ENCODE peak calls at places on chromosomes 2 and 18, in seven cellular contexts. One of them, this sample, is unnamed. For H3K27me3 and H3K36me3, the result is how much of the 10 kb centered on the place peaks cover.

GRCh38 chr2:25853038-25853638 is 25.1 kb downstream of the ASXL2 start:
- DNase-seq in neural progenitor cell: no peak
- DNase-seq in sigmoid colon: no peak
- DNase-seq in PC-3: no peak
- DNase-seq in thoracic aorta: no peak
- DNase-seq in body of pancreas: no peak
- DNase-seq in cardiac muscle cell: no peak
- DNase-seq in this sample: no peak

GRCh38 chr2:36770542-36771287 is 74.2 kb downstream of the VIT start:
- DNase-seq in neural progenitor cell: peak
- DNase-seq in sigmoid colon: no peak
- DNase-seq in PC-3: peak
- DNase-seq in thoracic aorta: no peak
- DNase-seq in body of pancreas: peak
- DNase-seq in cardiac muscle cell: peak
- DNase-seq in this sample: peak

GRCh38 chr2:43790118-43790517 is 16.3 kb downstream of the DYNC2LI1 start:
- DNase-seq in neural progenitor cell: no peak
- DNase-seq in sigmoid colon: no peak
- DNase-seq in PC-3: no peak
- DNase-seq in thoracic aorta: no peak
- DNase-seq in body of pancreas: no peak
- DNase-seq in cardiac muscle cell: peak
- DNase-seq in this sample: no peak

GRCh38 chr2:179703702-179704101 is 157.7 kb downstream of the ZNF385B start:
- DNase-seq in neural progenitor cell: no peak
- DNase-seq in sigmoid colon: no peak
- DNase-seq in PC-3: no peak
- DNase-seq in thoracic aorta: no peak
- DNase-seq in body of pancreas: no peak
- DNase-seq in cardiac muscle cell: no peak
- DNase-seq in this sample: no peak

GRCh38 chr2:26720322-26721166 is 28.0 kb downstream of the KCNK3 start:
- DNase-seq in neural progenitor cell: no peak
- DNase-seq in sigmoid colon: peak
- DNase-seq in PC-3: peak
- DNase-seq in thoracic aorta: peak
- DNase-seq in body of pancreas: peak
- DNase-seq in cardiac muscle cell: peak
- DNase-seq in this sample: peak

GRCh38 chr2:128026422-128027277 is 1.2 kb downstream of the SAP130 start:
- DNase-seq in neural progenitor cell: no peak
- DNase-seq in sigmoid colon: no peak
- DNase-seq in PC-3: peak
- DNase-seq in thoracic aorta: peak
- DNase-seq in body of pancreas: no peak
- DNase-seq in cardiac muscle cell: peak
- DNase-seq in this sample: no peak

GRCh38 chr18:36392888-36393287 is 95.4 kb downstream of the FHOD3 start:
- DNase-seq in neural progenitor cell: no peak
- DNase-seq in sigmoid colon: no peak
- DNase-seq in PC-3: no peak
- DNase-seq in thoracic aorta: no peak
- DNase-seq in body of pancreas: no peak
- DNase-seq in cardiac muscle cell: no peak
- DNase-seq in this sample: no peak

GRCh38 chr18:13914170-13914569 is 1.2 kb downstream of the MC2R start:
- DNase-seq in neural progenitor cell: no peak
- DNase-seq in sigmoid colon: no peak
- DNase-seq in PC-3: no peak
- DNase-seq in thoracic aorta: no peak
- DNase-seq in body of pancreas: no peak
- DNase-seq in cardiac muscle cell: no peak
- DNase-seq in this sample: no peak

GRCh38 chr2:203928849-203929248 is 7.7 kb upstream of the ICOS start:
- DNase-seq in neural progenitor cell: no peak
- DNase-seq in sigmoid colon: no peak
- DNase-seq in PC-3: peak
- DNase-seq in thoracic aorta: no peak
- DNase-seq in body of pancreas: no peak
- DNase-seq in cardiac muscle cell: peak
- DNase-seq in this sample: no peak

GRCh38 chr2:62785810-62786593 is 80.5 kb downstream of the EHBP1 start:
- DNase-seq in neural progenitor cell: no peak
- DNase-seq in sigmoid colon: no peak
- DNase-seq in PC-3: no peak
- DNase-seq in thoracic aorta: no peak
- DNase-seq in body of pancreas: no peak
- DNase-seq in cardiac muscle cell: peak
- DNase-seq in this sample: no peak

GRCh38 chr2:228653884-228654283 is 472.4 kb upstream of the SPHKAP start:
- DNase-seq in neural progenitor cell: no peak
- DNase-seq in sigmoid colon: no peak
- DNase-seq in PC-3: no peak
- DNase-seq in thoracic aorta: no peak
- DNase-seq in body of pancreas: no peak
- DNase-seq in cardiac muscle cell: no peak
- DNase-seq in this sample: no peak

GRCh38 chr2:135245055-135245454 is 193.0 kb downstream of the RAB3GAP1 start:
- DNase-seq in neural progenitor cell: no peak
- DNase-seq in sigmoid colon: no peak
- DNase-seq in PC-3: peak
- DNase-seq in thoracic aorta: no peak
- DNase-seq in body of pancreas: no peak
- DNase-seq in cardiac muscle cell: peak
- DNase-seq in this sample: no peak

GRCh38 chr2:36988008-36988407 is 21.7 kb upstream of the STRN start:
- DNase-seq in neural progenitor cell: no peak
- DNase-seq in sigmoid colon: no peak
- DNase-seq in PC-3: no peak
- DNase-seq in thoracic aorta: no peak
- DNase-seq in body of pancreas: no peak
- DNase-seq in cardiac muscle cell: no peak
- DNase-seq in this sample: no peak

GRCh38 chr2:144032566-144032965 is 487.4 kb downstream of the ZEB2 start:
- DNase-seq in neural progenitor cell: no peak
- DNase-seq in sigmoid colon: no peak
- DNase-seq in PC-3: no peak
- DNase-seq in thoracic aorta: no peak
- DNase-seq in body of pancreas: no peak
- DNase-seq in cardiac muscle cell: peak
- DNase-seq in this sample: no peak

GRCh38 chr18:64244571-64244970 is 95.7 kb upstream of the LINC00305 start:
- DNase-seq in neural progenitor cell: peak
- DNase-seq in sigmoid colon: no peak
- DNase-seq in PC-3: peak
- DNase-seq in thoracic aorta: no peak
- DNase-seq in body of pancreas: no peak
- DNase-seq in cardiac muscle cell: no peak
- DNase-seq in this sample: peak

GRCh38 chr2:85712261-85712660 is 18.1 kb downstream of the GNLY start:
- DNase-seq in neural progenitor cell: no peak
- DNase-seq in sigmoid colon: no peak
- DNase-seq in PC-3: no peak
- DNase-seq in thoracic aorta: no peak
- DNase-seq in body of pancreas: no peak
- DNase-seq in cardiac muscle cell: no peak
- DNase-seq in this sample: peak

GRCh38 chr18:32378705-32379104 is 92.0 kb downstream of the GAREM1 start:
- DNase-seq in neural progenitor cell: no peak
- DNase-seq in sigmoid colon: no peak
- DNase-seq in PC-3: peak
- DNase-seq in thoracic aorta: no peak
- DNase-seq in body of pancreas: peak
- DNase-seq in cardiac muscle cell: peak
- DNase-seq in this sample: no peak

GRCh38 chr2:54676656-54677055 is 46.8 kb upstream of the EML6 start:
- DNase-seq in neural progenitor cell: no peak
- DNase-seq in sigmoid colon: no peak
- DNase-seq in PC-3: no peak
- DNase-seq in thoracic aorta: no peak
- DNase-seq in body of pancreas: no peak
- DNase-seq in cardiac muscle cell: no peak
- DNase-seq in this sample: no peak

GRCh38 chr2:73981081-73981968 is 3.4 kb upstream of the TET3 start:
- DNase-seq in neural progenitor cell: peak
- DNase-seq in sigmoid colon: peak
- DNase-seq in PC-3: peak
- DNase-seq in thoracic aorta: no peak
- DNase-seq in body of pancreas: peak
- DNase-seq in cardiac muscle cell: no peak
- DNase-seq in this sample: peak

GRCh38 chr2:1708476-1709334 is 35.6 kb downstream of the PXDN start:
- DNase-seq in neural progenitor cell: no peak
- DNase-seq in sigmoid colon: peak
- DNase-seq in PC-3: peak
- DNase-seq in thoracic aorta: no peak
- DNase-seq in body of pancreas: no peak
- DNase-seq in cardiac muscle cell: peak
- DNase-seq in this sample: peak

GRCh38 chr2:71938108-71938507 is 209.6 kb downstream of the CYP26B1 start:
- DNase-seq in neural progenitor cell: no peak
- DNase-seq in sigmoid colon: no peak
- DNase-seq in PC-3: no peak
- DNase-seq in thoracic aorta: no peak
- DNase-seq in body of pancreas: no peak
- DNase-seq in cardiac muscle cell: no peak
- DNase-seq in this sample: peak

GRCh38 chr18:79487198-79488165 is 91.8 kb downstream of the NFATC1 start:
- DNase-seq in neural progenitor cell: no peak
- DNase-seq in sigmoid colon: peak
- DNase-seq in PC-3: no peak
- DNase-seq in thoracic aorta: no peak
- DNase-seq in body of pancreas: no peak
- DNase-seq in cardiac muscle cell: no peak
- DNase-seq in this sample: peak
- H3K4me3 ChIP-seq in neural progenitor cell: no peak
- H3K4me3 ChIP-seq in sigmoid colon: no peak
- H3K4me3 ChIP-seq in PC-3: no peak
- H3K4me3 ChIP-seq in thoracic aorta: no peak
- H3K4me3 ChIP-seq in body of pancreas: no peak
- H3K4me3 ChIP-seq in cardiac muscle cell: no peak
- H3K4me3 ChIP-seq in this sample: no peak

GRCh38 chr18:10444314-10445006 is 10.0 kb upstream of the APCDD1 start:
- DNase-seq in neural progenitor cell: no peak
- DNase-seq in sigmoid colon: no peak
- DNase-seq in PC-3: no peak
- DNase-seq in thoracic aorta: no peak
- DNase-seq in body of pancreas: no peak
- DNase-seq in cardiac muscle cell: no peak
- DNase-seq in this sample: no peak
- H3K27me3 ChIP-seq in neural progenitor cell: under half
- H3K27me3 ChIP-seq in sigmoid colon: half or more
- H3K27me3 ChIP-seq in PC-3: half or more
- H3K27me3 ChIP-seq in thoracic aorta: under half
- H3K27me3 ChIP-seq in body of pancreas: under half
- H3K27me3 ChIP-seq in cardiac muscle cell: under half
- H3K27me3 ChIP-seq in this sample: under half

GRCh38 chr2:189791338-189792042 is 7.2 kb downstream of the PMS1 start:
- DNase-seq in neural progenitor cell: no peak
- DNase-seq in sigmoid colon: no peak
- DNase-seq in PC-3: no peak
- DNase-seq in thoracic aorta: no peak
- DNase-seq in body of pancreas: no peak
- DNase-seq in cardiac muscle cell: no peak
- DNase-seq in this sample: no peak
- H3K36me3 ChIP-seq in neural progenitor cell: under half
- H3K36me3 ChIP-seq in sigmoid colon: under half
- H3K36me3 ChIP-seq in PC-3: under half
- H3K36me3 ChIP-seq in thoracic aorta: under half
- H3K36me3 ChIP-seq in body of pancreas: under half
- H3K36me3 ChIP-seq in cardiac muscle cell: under half
- H3K36me3 ChIP-seq in this sample: under half

DNA sequence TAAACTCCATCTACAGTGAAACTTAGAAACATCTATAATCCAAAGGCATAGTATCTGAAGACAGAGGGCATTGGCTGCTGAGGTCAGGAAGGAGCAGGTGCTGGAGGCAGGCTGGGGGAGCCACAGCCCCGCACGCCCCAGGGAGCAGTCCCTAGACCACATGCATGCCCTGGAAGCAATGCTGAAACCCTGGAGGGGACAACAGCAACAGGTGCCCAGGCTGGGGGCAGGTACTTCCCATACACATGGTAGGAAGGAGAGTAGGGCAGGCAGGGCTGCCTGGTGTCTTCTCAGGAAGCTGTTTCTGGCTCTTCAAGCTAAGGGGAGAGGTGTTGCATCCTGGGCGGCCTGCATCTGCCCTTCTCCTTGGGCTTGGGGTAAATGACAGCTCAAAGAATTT is 14.9 kb downstream of the EIPR1 start:
- DNase-seq in neural progenitor cell: no peak
- DNase-seq in sigmoid colon: no peak
- DNase-seq in PC-3: no peak
- DNase-seq in thoracic aorta: no peak
- DNase-seq in body of pancreas: no peak
- DNase-seq in cardiac muscle cell: no peak
- DNase-seq in this sample: no peak
- H3K4me3 ChIP-seq in neural progenitor cell: no peak
- H3K4me3 ChIP-seq in sigmoid colon: no peak
- H3K4me3 ChIP-seq in PC-3: no peak
- H3K4me3 ChIP-seq in thoracic aorta: no peak
- H3K4me3 ChIP-seq in body of pancreas: no peak
- H3K4me3 ChIP-seq in cardiac muscle cell: no peak
- H3K4me3 ChIP-seq in this sample: no peak

DNA sequence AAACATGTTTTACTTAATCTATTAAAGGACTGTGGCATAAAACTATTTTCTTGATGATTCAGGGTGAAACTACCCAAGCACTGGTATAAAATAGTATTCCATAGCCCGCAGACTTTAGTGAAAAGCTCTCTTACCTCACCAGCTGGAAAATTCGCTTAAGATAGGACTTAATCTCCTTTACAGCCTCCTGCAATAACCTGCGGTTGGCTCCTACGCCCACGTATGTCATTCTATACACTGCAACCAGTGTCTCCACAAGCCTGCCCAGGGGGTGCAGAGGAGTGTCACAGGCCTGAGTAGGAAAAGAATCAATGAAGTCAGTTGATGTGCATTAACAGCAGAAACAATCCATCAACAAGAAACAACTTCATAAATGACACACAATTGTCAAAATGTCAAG is 11.3 kb upstream of the MPP4 start:
- DNase-seq in neural progenitor cell: no peak
- DNase-seq in sigmoid colon: no peak
- DNase-seq in PC-3: no peak
- DNase-seq in thoracic aorta: no peak
- DNase-seq in body of pancreas: no peak
- DNase-seq in cardiac muscle cell: peak
- DNase-seq in this sample: no peak
- H3K27me3 ChIP-seq in neural progenitor cell: under half
- H3K27me3 ChIP-seq in sigmoid colon: under half
- H3K27me3 ChIP-seq in PC-3: under half
- H3K27me3 ChIP-seq in thoracic aorta: under half
- H3K27me3 ChIP-seq in body of pancreas: under half
- H3K27me3 ChIP-seq in cardiac muscle cell: under half
- H3K27me3 ChIP-seq in this sample: under half

GRCh38 chr2:41993086-41993812 is 54.6 kb upstream of the PKDCC start:
- DNase-seq in neural progenitor cell: no peak
- DNase-seq in sigmoid colon: no peak
- DNase-seq in PC-3: no peak
- DNase-seq in thoracic aorta: no peak
- DNase-seq in body of pancreas: no peak
- DNase-seq in cardiac muscle cell: no peak
- DNase-seq in this sample: no peak
- H3K36me3 ChIP-seq in neural progenitor cell: under half
- H3K36me3 ChIP-seq in sigmoid colon: under half
- H3K36me3 ChIP-seq in PC-3: under half
- H3K36me3 ChIP-seq in thoracic aorta: under half
- H3K36me3 ChIP-seq in body of pancreas: under half
- H3K36me3 ChIP-seq in cardiac muscle cell: under half
- H3K36me3 ChIP-seq in this sample: under half

GRCh38 chr2:148999451-148999891 is 39.0 kb upstream of the LYPD6B start:
- DNase-seq in neural progenitor cell: peak
- DNase-seq in sigmoid colon: no peak
- DNase-seq in PC-3: peak
- DNase-seq in thoracic aorta: no peak
- DNase-seq in body of pancreas: no peak
- DNase-seq in cardiac muscle cell: no peak
- DNase-seq in this sample: no peak
- H3K4me3 ChIP-seq in neural progenitor cell: peak
- H3K4me3 ChIP-seq in sigmoid colon: no peak
- H3K4me3 ChIP-seq in PC-3: peak
- H3K4me3 ChIP-seq in thoracic aorta: no peak
- H3K4me3 ChIP-seq in body of pancreas: no peak
- H3K4me3 ChIP-seq in cardiac muscle cell: no peak
- H3K4me3 ChIP-seq in this sample: no peak